ENCODE peak calls at places on chromosomes 13 and 19, in seven cellular contexts. One of them, this sample, is unnamed.

GRCh38 chr13:111095911-111096501 is 19.1 kb upstream of the ARHGEF7 start:
- DNase-seq in fibroblast of lung: no peak
- DNase-seq in HT-29: no peak
- DNase-seq in bronchial epithelial cell: no peak
- DNase-seq in stimulated activated CD4-positive, alpha-beta T cell treated with anti-CD3 and anti-CD28 coated beads, Interleukin-2, amount 100 ng/mL, for 24 hours: no peak
- DNase-seq in nephron progenitor cell: no peak
- DNase-seq in left colon: no peak
- DNase-seq in this sample: no peak

GRCh38 chr13:40897058-40897457 is 107.6 kb downstream of the SLC25A15 start:
- DNase-seq in fibroblast of lung: no peak
- DNase-seq in HT-29: peak
- DNase-seq in bronchial epithelial cell: peak
- DNase-seq in stimulated activated CD4-positive, alpha-beta T cell treated with anti-CD3 and anti-CD28 coated beads, Interleukin-2, amount 100 ng/mL, for 24 hours: no peak
- DNase-seq in nephron progenitor cell: no peak
- DNase-seq in left colon: no peak
- DNase-seq in this sample: no peak

GRCh38 chr19:5480427-5480836 is 25.2 kb downstream of the ZNRF4 start:
- DNase-seq in fibroblast of lung: no peak
- DNase-seq in HT-29: peak
- DNase-seq in bronchial epithelial cell: peak
- DNase-seq in stimulated activated CD4-positive, alpha-beta T cell treated with anti-CD3 and anti-CD28 coated beads, Interleukin-2, amount 100 ng/mL, for 24 hours: peak
- DNase-seq in nephron progenitor cell: peak
- DNase-seq in left colon: no peak
- DNase-seq in this sample: peak

GRCh38 chr13:68304287-68304893 is 1074.3 kb upstream of the PCDH9 start:
- DNase-seq in fibroblast of lung: peak
- DNase-seq in HT-29: peak
- DNase-seq in bronchial epithelial cell: peak
- DNase-seq in stimulated activated CD4-positive, alpha-beta T cell treated with anti-CD3 and anti-CD28 coated beads, Interleukin-2, amount 100 ng/mL, for 24 hours: no peak
- DNase-seq in nephron progenitor cell: no peak
- DNase-seq in left colon: no peak
- DNase-seq in this sample: peak

GRCh38 chr13:32056316-32056715 is 24.7 kb downstream of the FRY start:
- DNase-seq in fibroblast of lung: no peak
- DNase-seq in HT-29: peak
- DNase-seq in bronchial epithelial cell: no peak
- DNase-seq in stimulated activated CD4-positive, alpha-beta T cell treated with anti-CD3 and anti-CD28 coated beads, Interleukin-2, amount 100 ng/mL, for 24 hours: no peak
- DNase-seq in nephron progenitor cell: no peak
- DNase-seq in left colon: peak
- DNase-seq in this sample: no peak

GRCh38 chr19:56261145-56261544 is 11.4 kb upstream of the EDDM13 start:
- DNase-seq in fibroblast of lung: no peak
- DNase-seq in HT-29: no peak
- DNase-seq in bronchial epithelial cell: no peak
- DNase-seq in stimulated activated CD4-positive, alpha-beta T cell treated with anti-CD3 and anti-CD28 coated beads, Interleukin-2, amount 100 ng/mL, for 24 hours: no peak
- DNase-seq in nephron progenitor cell: no peak
- DNase-seq in left colon: no peak
- DNase-seq in this sample: no peak

GRCh38 chr13:57630661-57631606 is 610 bp upstream of the PCDH17 start:
- DNase-seq in fibroblast of lung: peak
- DNase-seq in HT-29: no peak
- DNase-seq in bronchial epithelial cell: peak
- DNase-seq in stimulated activated CD4-positive, alpha-beta T cell treated with anti-CD3 and anti-CD28 coated beads, Interleukin-2, amount 100 ng/mL, for 24 hours: peak
- DNase-seq in nephron progenitor cell: peak
- DNase-seq in left colon: no peak
- DNase-seq in this sample: peak

GRCh38 chr19:8240274-8241229 is 31.4 kb downstream of the CERS4 start:
- DNase-seq in fibroblast of lung: peak
- DNase-seq in HT-29: no peak
- DNase-seq in bronchial epithelial cell: peak
- DNase-seq in stimulated activated CD4-positive, alpha-beta T cell treated with anti-CD3 and anti-CD28 coated beads, Interleukin-2, amount 100 ng/mL, for 24 hours: peak
- DNase-seq in nephron progenitor cell: peak
- DNase-seq in left colon: peak
- DNase-seq in this sample: peak

GRCh38 chr13:35356572-35356971 is 119.9 kb downstream of the MAB21L1 start:
- DNase-seq in fibroblast of lung: no peak
- DNase-seq in HT-29: no peak
- DNase-seq in bronchial epithelial cell: no peak
- DNase-seq in stimulated activated CD4-positive, alpha-beta T cell treated with anti-CD3 and anti-CD28 coated beads, Interleukin-2, amount 100 ng/mL, for 24 hours: no peak
- DNase-seq in nephron progenitor cell: no peak
- DNase-seq in left colon: no peak
- DNase-seq in this sample: no peak

GRCh38 chr19:4062576-4063368 is 3.9 kb downstream of the ZBTB7A start:
- DNase-seq in fibroblast of lung: no peak
- DNase-seq in HT-29: no peak
- DNase-seq in bronchial epithelial cell: no peak
- DNase-seq in stimulated activated CD4-positive, alpha-beta T cell treated with anti-CD3 and anti-CD28 coated beads, Interleukin-2, amount 100 ng/mL, for 24 hours: no peak
- DNase-seq in nephron progenitor cell: no peak
- DNase-seq in left colon: peak
- DNase-seq in this sample: peak

GRCh38 chr13:45046445-45046844 is 57.1 kb downstream of the GPALPP1 start:
- DNase-seq in fibroblast of lung: no peak
- DNase-seq in HT-29: no peak
- DNase-seq in bronchial epithelial cell: no peak
- DNase-seq in stimulated activated CD4-positive, alpha-beta T cell treated with anti-CD3 and anti-CD28 coated beads, Interleukin-2, amount 100 ng/mL, for 24 hours: no peak
- DNase-seq in nephron progenitor cell: no peak
- DNase-seq in left colon: no peak
- DNase-seq in this sample: peak

GRCh38 chr19:55546822-55547614 is 1.7 kb upstream of the SBK3 start:
- DNase-seq in fibroblast of lung: peak
- DNase-seq in HT-29: peak
- DNase-seq in bronchial epithelial cell: peak
- DNase-seq in stimulated activated CD4-positive, alpha-beta T cell treated with anti-CD3 and anti-CD28 coated beads, Interleukin-2, amount 100 ng/mL, for 24 hours: no peak
- DNase-seq in nephron progenitor cell: no peak
- DNase-seq in left colon: peak
- DNase-seq in this sample: peak

GRCh38 chr13:33070713-33071112 is 54.5 kb downstream of the KL start:
- DNase-seq in fibroblast of lung: peak
- DNase-seq in HT-29: no peak
- DNase-seq in bronchial epithelial cell: peak
- DNase-seq in stimulated activated CD4-positive, alpha-beta T cell treated with anti-CD3 and anti-CD28 coated beads, Interleukin-2, amount 100 ng/mL, for 24 hours: no peak
- DNase-seq in nephron progenitor cell: no peak
- DNase-seq in left colon: no peak
- DNase-seq in this sample: no peak

GRCh38 chr19:55585658-55586339 is 5.2 kb upstream of the ZNF579 start:
- DNase-seq in fibroblast of lung: peak
- DNase-seq in HT-29: peak
- DNase-seq in bronchial epithelial cell: no peak
- DNase-seq in stimulated activated CD4-positive, alpha-beta T cell treated with anti-CD3 and anti-CD28 coated beads, Interleukin-2, amount 100 ng/mL, for 24 hours: peak
- DNase-seq in nephron progenitor cell: peak
- DNase-seq in left colon: peak
- DNase-seq in this sample: peak

GRCh38 chr19:22605275-22606211 is 28.6 kb upstream of the ZNF492 start:
- DNase-seq in fibroblast of lung: no peak
- DNase-seq in HT-29: no peak
- DNase-seq in bronchial epithelial cell: no peak
- DNase-seq in stimulated activated CD4-positive, alpha-beta T cell treated with anti-CD3 and anti-CD28 coated beads, Interleukin-2, amount 100 ng/mL, for 24 hours: no peak
- DNase-seq in nephron progenitor cell: no peak
- DNase-seq in left colon: no peak
- DNase-seq in this sample: no peak

GRCh38 chr19:4208385-4209094 is 20.8 kb upstream of the EBI3 start:
- DNase-seq in fibroblast of lung: peak
- DNase-seq in HT-29: peak
- DNase-seq in bronchial epithelial cell: peak
- DNase-seq in stimulated activated CD4-positive, alpha-beta T cell treated with anti-CD3 and anti-CD28 coated beads, Interleukin-2, amount 100 ng/mL, for 24 hours: no peak
- DNase-seq in nephron progenitor cell: no peak
- DNase-seq in left colon: no peak
- DNase-seq in this sample: peak

GRCh38 chr13:112709825-112710783 is 20.3 kb downstream of the ATP11A start:
- DNase-seq in fibroblast of lung: no peak
- DNase-seq in HT-29: no peak
- DNase-seq in bronchial epithelial cell: no peak
- DNase-seq in stimulated activated CD4-positive, alpha-beta T cell treated with anti-CD3 and anti-CD28 coated beads, Interleukin-2, amount 100 ng/mL, for 24 hours: no peak
- DNase-seq in nephron progenitor cell: no peak
- DNase-seq in left colon: no peak
- DNase-seq in this sample: no peak

GRCh38 chr19:28915737-28916460 is 297.1 kb downstream of the UQCRFS1 start:
- DNase-seq in fibroblast of lung: no peak
- DNase-seq in HT-29: no peak
- DNase-seq in bronchial epithelial cell: no peak
- DNase-seq in stimulated activated CD4-positive, alpha-beta T cell treated with anti-CD3 and anti-CD28 coated beads, Interleukin-2, amount 100 ng/mL, for 24 hours: no peak
- DNase-seq in nephron progenitor cell: no peak
- DNase-seq in left colon: no peak
- DNase-seq in this sample: no peak

GRCh38 chr19:13993554-13994308 is 12.4 kb downstream of the RFX1 start:
- DNase-seq in fibroblast of lung: no peak
- DNase-seq in HT-29: no peak
- DNase-seq in bronchial epithelial cell: no peak
- DNase-seq in stimulated activated CD4-positive, alpha-beta T cell treated with anti-CD3 and anti-CD28 coated beads, Interleukin-2, amount 100 ng/mL, for 24 hours: no peak
- DNase-seq in nephron progenitor cell: no peak
- DNase-seq in left colon: no peak
- DNase-seq in this sample: no peak

GRCh38 chr19:19584356-19584755 is 34.1 kb downstream of the PBX4 start:
- DNase-seq in fibroblast of lung: no peak
- DNase-seq in HT-29: no peak
- DNase-seq in bronchial epithelial cell: no peak
- DNase-seq in stimulated activated CD4-positive, alpha-beta T cell treated with anti-CD3 and anti-CD28 coated beads, Interleukin-2, amount 100 ng/mL, for 24 hours: no peak
- DNase-seq in nephron progenitor cell: no peak
- DNase-seq in left colon: no peak
- DNase-seq in this sample: no peak

GRCh38 chr19:1665565-1666047 is 13.2 kb upstream of the TCF3 start:
- DNase-seq in fibroblast of lung: no peak
- DNase-seq in HT-29: no peak
- DNase-seq in bronchial epithelial cell: no peak
- DNase-seq in stimulated activated CD4-positive, alpha-beta T cell treated with anti-CD3 and anti-CD28 coated beads, Interleukin-2, amount 100 ng/mL, for 24 hours: no peak
- DNase-seq in nephron progenitor cell: no peak
- DNase-seq in left colon: no peak
- DNase-seq in this sample: no peak

GRCh38 chr19:5907216-5907615 is 2.5 kb downstream of the VMAC start:
- DNase-seq in fibroblast of lung: no peak
- DNase-seq in HT-29: no peak
- DNase-seq in bronchial epithelial cell: no peak
- DNase-seq in stimulated activated CD4-positive, alpha-beta T cell treated with anti-CD3 and anti-CD28 coated beads, Interleukin-2, amount 100 ng/mL, for 24 hours: no peak
- DNase-seq in nephron progenitor cell: no peak
- DNase-seq in left colon: no peak
- DNase-seq in this sample: no peak

GRCh38 chr13:37365496-37365895 is 233.1 kb downstream of the POSTN start:
- DNase-seq in fibroblast of lung: no peak
- DNase-seq in HT-29: no peak
- DNase-seq in bronchial epithelial cell: no peak
- DNase-seq in stimulated activated CD4-positive, alpha-beta T cell treated with anti-CD3 and anti-CD28 coated beads, Interleukin-2, amount 100 ng/mL, for 24 hours: no peak
- DNase-seq in nephron progenitor cell: no peak
- DNase-seq in left colon: no peak
- DNase-seq in this sample: no peak

GRCh38 chr19:49097453-49098288 is 12.4 kb downstream of the SNRNP70 start:
- DNase-seq in fibroblast of lung: peak
- DNase-seq in HT-29: peak
- DNase-seq in bronchial epithelial cell: peak
- DNase-seq in stimulated activated CD4-positive, alpha-beta T cell treated with anti-CD3 and anti-CD28 coated beads, Interleukin-2, amount 100 ng/mL, for 24 hours: peak
- DNase-seq in nephron progenitor cell: peak
- DNase-seq in left colon: no peak
- DNase-seq in this sample: peak

GRCh38 chr13:100517135-100517534 is 71.5 kb downstream of the GGACT start:
- DNase-seq in fibroblast of lung: no peak
- DNase-seq in HT-29: peak
- DNase-seq in bronchial epithelial cell: no peak
- DNase-seq in stimulated activated CD4-positive, alpha-beta T cell treated with anti-CD3 and anti-CD28 coated beads, Interleukin-2, amount 100 ng/mL, for 24 hours: no peak
- DNase-seq in nephron progenitor cell: no peak
- DNase-seq in left colon: peak
- DNase-seq in this sample: no peak

GRCh38 chr19:46077815-46078167 is 37.0 kb upstream of the IGFL4 start:
- DNase-seq in fibroblast of lung: no peak
- DNase-seq in HT-29: no peak
- DNase-seq in bronchial epithelial cell: no peak
- DNase-seq in stimulated activated CD4-positive, alpha-beta T cell treated with anti-CD3 and anti-CD28 coated beads, Interleukin-2, amount 100 ng/mL, for 24 hours: no peak
- DNase-seq in nephron progenitor cell: no peak
- DNase-seq in left colon: no peak
- DNase-seq in this sample: no peak

GRCh38 chr19:20186163-20186562 is 19.1 kb downstream of the ZNF486 start:
- DNase-seq in fibroblast of lung: no peak
- DNase-seq in HT-29: no peak
- DNase-seq in bronchial epithelial cell: no peak
- DNase-seq in stimulated activated CD4-positive, alpha-beta T cell treated with anti-CD3 and anti-CD28 coated beads, Interleukin-2, amount 100 ng/mL, for 24 hours: no peak
- DNase-seq in nephron progenitor cell: no peak
- DNase-seq in left colon: no peak
- DNase-seq in this sample: no peak

GRCh38 chr19:17754634-17755532 is 3.6 kb downstream of the FCHO1 start:
- DNase-seq in fibroblast of lung: no peak
- DNase-seq in HT-29: no peak
- DNase-seq in bronchial epithelial cell: peak
- DNase-seq in stimulated activated CD4-positive, alpha-beta T cell treated with anti-CD3 and anti-CD28 coated beads, Interleukin-2, amount 100 ng/mL, for 24 hours: no peak
- DNase-seq in nephron progenitor cell: no peak
- DNase-seq in left colon: no peak
- DNase-seq in this sample: no peak

This sample was measured in GM23338.